ENCODE peak calls at places on chromosomes 13 and 19, in ten cellular contexts. One of them, this sample, is unnamed.

GRCh38 chr19:872266-872951 is 12.9 kb downstream of the CFD start:
- DNase-seq in NCI-H2171: peak; percentile 77
- DNase-seq in body of pancreas: no peak
- DNase-seq in H54: peak; percentile 92
- DNase-seq in thoracic aorta: no peak
- DNase-seq in breast epithelium: no peak
- DNase-seq in glomerular endothelial cell: no peak
- DNase-seq in NCI-H2029: peak; percentile 74
- DNase-seq in mesothelial cell of epicardium: no peak
- DNase-seq in stimulated activated CD4-positive, alpha-beta T cell treated with anti-CD3 and anti-CD28 coated beads, Interleukin-1b, Interleukin-23, amount 100 ng/mL, for 24 hours: peak; percentile 42
- DNase-seq in this sample: no peak

GRCh38 chr19:57719901-57720519 is 7.4 kb downstream of the ZNF671 start:
- DNase-seq in glomerular endothelial cell: no peak
- DNase-seq in stimulated activated CD4-positive, alpha-beta T cell treated with anti-CD3 and anti-CD28 coated beads, Interleukin-1b, Interleukin-23, amount 100 ng/mL, for 24 hours: no peak
- DNase-seq in H54: no peak
- DNase-seq in breast epithelium: no peak
- DNase-seq in NCI-H2029: no peak
- DNase-seq in NCI-H2171: peak; percentile 43
- DNase-seq in mesothelial cell of epicardium: no peak
- DNase-seq in thoracic aorta: no peak
- DNase-seq in body of pancreas: no peak
- DNase-seq in this sample: no peak

GRCh38 chr13:90968510-90968909 is 379.0 kb upstream of the MIR17HG start:
- DNase-seq in NCI-H2029: no peak
- DNase-seq in stimulated activated CD4-positive, alpha-beta T cell treated with anti-CD3 and anti-CD28 coated beads, Interleukin-1b, Interleukin-23, amount 100 ng/mL, for 24 hours: no peak
- DNase-seq in breast epithelium: no peak
- DNase-seq in glomerular endothelial cell: no peak
- DNase-seq in thoracic aorta: no peak
- DNase-seq in body of pancreas: peak; percentile 28
- DNase-seq in mesothelial cell of epicardium: no peak
- DNase-seq in NCI-H2171: no peak
- DNase-seq in H54: no peak
- DNase-seq in this sample: no peak

GRCh38 chr13:102311901-102312300 is 89.9 kb downstream of the FGF14 start:
- DNase-seq in thoracic aorta: no peak
- DNase-seq in NCI-H2029: no peak
- DNase-seq in mesothelial cell of epicardium: no peak
- DNase-seq in glomerular endothelial cell: no peak
- DNase-seq in breast epithelium: no peak
- DNase-seq in NCI-H2171: no peak
- DNase-seq in body of pancreas: no peak
- DNase-seq in H54: no peak
- DNase-seq in stimulated activated CD4-positive, alpha-beta T cell treated with anti-CD3 and anti-CD28 coated beads, Interleukin-1b, Interleukin-23, amount 100 ng/mL, for 24 hours: no peak
- DNase-seq in this sample: no peak

GRCh38 chr19:1039646-1040475 is at the start of gene ABCA7:
- DNase-seq in glomerular endothelial cell: peak; percentile 68
- DNase-seq in body of pancreas: peak; percentile 99
- DNase-seq in thoracic aorta: peak; percentile 85
- DNase-seq in mesothelial cell of epicardium: peak; percentile 98
- DNase-seq in NCI-H2171: peak; percentile 98
- DNase-seq in breast epithelium: peak; percentile 98
- DNase-seq in NCI-H2029: peak; percentile 97
- DNase-seq in stimulated activated CD4-positive, alpha-beta T cell treated with anti-CD3 and anti-CD28 coated beads, Interleukin-1b, Interleukin-23, amount 100 ng/mL, for 24 hours: peak; percentile 95
- DNase-seq in H54: peak; percentile 93
- DNase-seq in this sample: peak; percentile 96

GRCh38 chr19:54674021-54674617 is 11.3 kb downstream of the LILRB4 start:
- DNase-seq in stimulated activated CD4-positive, alpha-beta T cell treated with anti-CD3 and anti-CD28 coated beads, Interleukin-1b, Interleukin-23, amount 100 ng/mL, for 24 hours: no peak
- DNase-seq in NCI-H2171: no peak
- DNase-seq in breast epithelium: no peak
- DNase-seq in thoracic aorta: no peak
- DNase-seq in mesothelial cell of epicardium: no peak
- DNase-seq in H54: peak; percentile 32
- DNase-seq in glomerular endothelial cell: peak; percentile 34
- DNase-seq in NCI-H2029: peak; percentile 55
- DNase-seq in body of pancreas: no peak
- DNase-seq in this sample: no peak

GRCh38 chr13:76944457-76944856 is 3.9 kb upstream of the ACOD1 start:
- DNase-seq in body of pancreas: no peak
- DNase-seq in NCI-H2171: no peak
- DNase-seq in mesothelial cell of epicardium: no peak
- DNase-seq in NCI-H2029: no peak
- DNase-seq in stimulated activated CD4-positive, alpha-beta T cell treated with anti-CD3 and anti-CD28 coated beads, Interleukin-1b, Interleukin-23, amount 100 ng/mL, for 24 hours: no peak
- DNase-seq in glomerular endothelial cell: no peak
- DNase-seq in thoracic aorta: no peak
- DNase-seq in H54: no peak
- DNase-seq in breast epithelium: no peak
- DNase-seq in this sample: no peak

GRCh38 chr13:112444001-112444311 is 67.8 kb downstream of the SPACA7 start:
- DNase-seq in NCI-H2029: peak; percentile 21
- DNase-seq in glomerular endothelial cell: no peak
- DNase-seq in breast epithelium: peak; percentile 17
- DNase-seq in mesothelial cell of epicardium: peak; percentile 59
- DNase-seq in body of pancreas: peak; percentile 70
- DNase-seq in H54: peak; percentile 98
- DNase-seq in thoracic aorta: no peak
- DNase-seq in NCI-H2171: no peak
- DNase-seq in stimulated activated CD4-positive, alpha-beta T cell treated with anti-CD3 and anti-CD28 coated beads, Interleukin-1b, Interleukin-23, amount 100 ng/mL, for 24 hours: no peak
- DNase-seq in this sample: peak; percentile 64

GRCh38 chr19:8423821-8424223 is 10.7 kb downstream of the MARCHF2 start:
- DNase-seq in thoracic aorta: peak; percentile 94
- DNase-seq in stimulated activated CD4-positive, alpha-beta T cell treated with anti-CD3 and anti-CD28 coated beads, Interleukin-1b, Interleukin-23, amount 100 ng/mL, for 24 hours: no peak
- DNase-seq in glomerular endothelial cell: peak; percentile 92
- DNase-seq in H54: peak; percentile 82
- DNase-seq in NCI-H2029: peak; percentile 43
- DNase-seq in mesothelial cell of epicardium: no peak
- DNase-seq in NCI-H2171: peak; percentile 33
- DNase-seq in breast epithelium: peak; percentile 90
- DNase-seq in body of pancreas: peak; percentile 90
- DNase-seq in this sample: peak; percentile 97

GRCh38 chr19:14059093-14059480 is 2.8 kb downstream of the PALM3 start:
- DNase-seq in body of pancreas: no peak
- DNase-seq in mesothelial cell of epicardium: no peak
- DNase-seq in breast epithelium: no peak
- DNase-seq in NCI-H2029: no peak
- DNase-seq in H54: no peak
- DNase-seq in stimulated activated CD4-positive, alpha-beta T cell treated with anti-CD3 and anti-CD28 coated beads, Interleukin-1b, Interleukin-23, amount 100 ng/mL, for 24 hours: no peak
- DNase-seq in thoracic aorta: no peak
- DNase-seq in NCI-H2171: no peak
- DNase-seq in glomerular endothelial cell: no peak
- DNase-seq in this sample: no peak

GRCh38 chr13:41289463-41289881 is 21.6 kb upstream of the NAA16 start:
- DNase-seq in stimulated activated CD4-positive, alpha-beta T cell treated with anti-CD3 and anti-CD28 coated beads, Interleukin-1b, Interleukin-23, amount 100 ng/mL, for 24 hours: no peak
- DNase-seq in breast epithelium: no peak
- DNase-seq in NCI-H2171: no peak
- DNase-seq in glomerular endothelial cell: no peak
- DNase-seq in NCI-H2029: no peak
- DNase-seq in thoracic aorta: no peak
- DNase-seq in mesothelial cell of epicardium: no peak
- DNase-seq in body of pancreas: no peak
- DNase-seq in H54: no peak
- DNase-seq in this sample: no peak

GRCh38 chr13:61110804-61111203 is 304.8 kb downstream of the PCDH20 start:
- DNase-seq in NCI-H2029: no peak
- DNase-seq in stimulated activated CD4-positive, alpha-beta T cell treated with anti-CD3 and anti-CD28 coated beads, Interleukin-1b, Interleukin-23, amount 100 ng/mL, for 24 hours: no peak
- DNase-seq in breast epithelium: no peak
- DNase-seq in mesothelial cell of epicardium: no peak
- DNase-seq in glomerular endothelial cell: no peak
- DNase-seq in NCI-H2171: no peak
- DNase-seq in thoracic aorta: no peak
- DNase-seq in body of pancreas: no peak
- DNase-seq in H54: no peak
- DNase-seq in this sample: no peak

GRCh38 chr19:41882568-41883462 is at the start of gene ARHGEF1:
- DNase-seq in mesothelial cell of epicardium: peak; percentile 26
- DNase-seq in stimulated activated CD4-positive, alpha-beta T cell treated with anti-CD3 and anti-CD28 coated beads, Interleukin-1b, Interleukin-23, amount 100 ng/mL, for 24 hours: no peak
- DNase-seq in breast epithelium: no peak
- DNase-seq in thoracic aorta: no peak
- DNase-seq in NCI-H2029: no peak
- DNase-seq in body of pancreas: peak; percentile 57
- DNase-seq in H54: peak; percentile 65
- DNase-seq in NCI-H2171: peak; percentile 41
- DNase-seq in glomerular endothelial cell: no peak
- DNase-seq in this sample: no peak

GRCh38 chr13:83941669-83942335 is 59.5 kb upstream of the SLITRK1 start:
- DNase-seq in thoracic aorta: no peak
- DNase-seq in NCI-H2171: no peak
- DNase-seq in NCI-H2029: no peak
- DNase-seq in mesothelial cell of epicardium: no peak
- DNase-seq in breast epithelium: no peak
- DNase-seq in stimulated activated CD4-positive, alpha-beta T cell treated with anti-CD3 and anti-CD28 coated beads, Interleukin-1b, Interleukin-23, amount 100 ng/mL, for 24 hours: no peak
- DNase-seq in body of pancreas: no peak
- DNase-seq in H54: no peak
- DNase-seq in glomerular endothelial cell: no peak
- DNase-seq in this sample: no peak

GRCh38 chr13:44146162-44146561 is 227.5 kb upstream of the SERP2 start:
- DNase-seq in H54: no peak
- DNase-seq in thoracic aorta: no peak
- DNase-seq in stimulated activated CD4-positive, alpha-beta T cell treated with anti-CD3 and anti-CD28 coated beads, Interleukin-1b, Interleukin-23, amount 100 ng/mL, for 24 hours: no peak
- DNase-seq in mesothelial cell of epicardium: no peak
- DNase-seq in glomerular endothelial cell: no peak
- DNase-seq in body of pancreas: no peak
- DNase-seq in NCI-H2171: no peak
- DNase-seq in NCI-H2029: no peak
- DNase-seq in breast epithelium: no peak
- DNase-seq in this sample: no peak

GRCh38 chr13:110907951-110908898 is 6.6 kb downstream of the ANKRD10 start:
- DNase-seq in NCI-H2029: peak; percentile 73
- DNase-seq in thoracic aorta: no peak
- DNase-seq in breast epithelium: peak; percentile 91
- DNase-seq in NCI-H2171: no peak
- DNase-seq in stimulated activated CD4-positive, alpha-beta T cell treated with anti-CD3 and anti-CD28 coated beads, Interleukin-1b, Interleukin-23, amount 100 ng/mL, for 24 hours: no peak
- DNase-seq in body of pancreas: peak; percentile 86
- DNase-seq in H54: peak; percentile 78
- DNase-seq in glomerular endothelial cell: no peak
- DNase-seq in mesothelial cell of epicardium: no peak
- DNase-seq in this sample: no peak

GRCh38 chr13:90615767-90616166 is 731.7 kb upstream of the MIR17HG start:
- DNase-seq in NCI-H2171: no peak
- DNase-seq in NCI-H2029: no peak
- DNase-seq in breast epithelium: no peak
- DNase-seq in H54: no peak
- DNase-seq in stimulated activated CD4-positive, alpha-beta T cell treated with anti-CD3 and anti-CD28 coated beads, Interleukin-1b, Interleukin-23, amount 100 ng/mL, for 24 hours: no peak
- DNase-seq in mesothelial cell of epicardium: no peak
- DNase-seq in thoracic aorta: no peak
- DNase-seq in glomerular endothelial cell: no peak
- DNase-seq in body of pancreas: no peak
- DNase-seq in this sample: no peak

GRCh38 chr13:69556540-69557196 is 551.0 kb upstream of the ATXN8OS start:
- DNase-seq in body of pancreas: no peak
- DNase-seq in breast epithelium: no peak
- DNase-seq in stimulated activated CD4-positive, alpha-beta T cell treated with anti-CD3 and anti-CD28 coated beads, Interleukin-1b, Interleukin-23, amount 100 ng/mL, for 24 hours: no peak
- DNase-seq in thoracic aorta: no peak
- DNase-seq in NCI-H2171: peak; percentile 66
- DNase-seq in H54: no peak
- DNase-seq in NCI-H2029: no peak
- DNase-seq in glomerular endothelial cell: no peak
- DNase-seq in mesothelial cell of epicardium: no peak
- DNase-seq in this sample: no peak

This sample was measured in coronary artery.